ENCODE peak calls at places on chromosome X, in six cellular contexts. One of them, this sample, is unnamed.

GRCh38 chrX:47523713-47524166 is 37.3 kb upstream of the ARAF start:
- DNase-seq in NCI-H146: no peak
- DNase-seq in SJSA1: no peak
- DNase-seq in bronchial epithelial cell: no peak
- DNase-seq in activated B cell treated with CpG ODN at 0.5 μM for 24 hours: no peak
- DNase-seq in immature natural killer cell: no peak
- DNase-seq in this sample: no peak

GRCh38 chrX:15507005-15507404 is 6.4 kb downstream of the BMX start:
- DNase-seq in NCI-H146: no peak
- DNase-seq in SJSA1: no peak
- DNase-seq in bronchial epithelial cell: no peak
- DNase-seq in activated B cell treated with CpG ODN at 0.5 μM for 24 hours: no peak
- DNase-seq in immature natural killer cell: no peak
- DNase-seq in this sample: no peak

GRCh38 chrX:1496076-1496475 is 40.9 kb downstream of the P2RY8 start:
- DNase-seq in NCI-H146: no peak
- DNase-seq in SJSA1: no peak
- DNase-seq in bronchial epithelial cell: no peak
- DNase-seq in activated B cell treated with CpG ODN at 0.5 μM for 24 hours: no peak
- DNase-seq in immature natural killer cell: no peak
- DNase-seq in this sample: no peak

GRCh38 chrX:46686003-46686645 is 72.8 kb downstream of the SLC9A7 start:
- DNase-seq in NCI-H146: peak
- DNase-seq in SJSA1: peak
- DNase-seq in bronchial epithelial cell: peak
- DNase-seq in activated B cell treated with CpG ODN at 0.5 μM for 24 hours: no peak
- DNase-seq in immature natural killer cell: peak
- DNase-seq in this sample: peak

GRCh38 chrX:139850968-139851367 is 81.9 kb downstream of the ATP11C start:
- DNase-seq in NCI-H146: no peak
- DNase-seq in SJSA1: no peak
- DNase-seq in bronchial epithelial cell: no peak
- DNase-seq in activated B cell treated with CpG ODN at 0.5 μM for 24 hours: no peak
- DNase-seq in immature natural killer cell: no peak
- DNase-seq in this sample: no peak

GRCh38 chrX:66717926-66718325 is 79.0 kb upstream of the EDA2R start:
- DNase-seq in NCI-H146: no peak
- DNase-seq in SJSA1: no peak
- DNase-seq in bronchial epithelial cell: peak
- DNase-seq in activated B cell treated with CpG ODN at 0.5 μM for 24 hours: no peak
- DNase-seq in immature natural killer cell: no peak
- DNase-seq in this sample: no peak

GRCh38 chrX:6708041-6708440 is 173.1 kb upstream of the VCX3A start:
- DNase-seq in NCI-H146: no peak
- DNase-seq in SJSA1: no peak
- DNase-seq in bronchial epithelial cell: no peak
- DNase-seq in activated B cell treated with CpG ODN at 0.5 μM for 24 hours: no peak
- DNase-seq in immature natural killer cell: no peak
- DNase-seq in this sample: no peak

GRCh38 chrX:19909761-19910160 is 22.4 kb upstream of the SH3KBP1 start:
- DNase-seq in NCI-H146: no peak
- DNase-seq in SJSA1: no peak
- DNase-seq in bronchial epithelial cell: no peak
- DNase-seq in activated B cell treated with CpG ODN at 0.5 μM for 24 hours: no peak
- DNase-seq in immature natural killer cell: no peak
- DNase-seq in this sample: no peak

GRCh38 chrX:123138473-123138872 is 45.6 kb upstream of the GRIA3 start:
- DNase-seq in NCI-H146: no peak
- DNase-seq in SJSA1: no peak
- DNase-seq in bronchial epithelial cell: peak
- DNase-seq in activated B cell treated with CpG ODN at 0.5 μM for 24 hours: no peak
- DNase-seq in immature natural killer cell: no peak
- DNase-seq in this sample: no peak

GRCh38 chrX:153476628-153477027 is 6.3 kb upstream of the HAUS7 start:
- DNase-seq in NCI-H146: no peak
- DNase-seq in SJSA1: no peak
- DNase-seq in bronchial epithelial cell: no peak
- DNase-seq in activated B cell treated with CpG ODN at 0.5 μM for 24 hours: no peak
- DNase-seq in immature natural killer cell: no peak
- DNase-seq in this sample: no peak

GRCh38 chrX:10549280-10549679 is 71.1 kb downstream of the MID1 start:
- DNase-seq in NCI-H146: no peak
- DNase-seq in SJSA1: no peak
- DNase-seq in bronchial epithelial cell: no peak
- DNase-seq in activated B cell treated with CpG ODN at 0.5 μM for 24 hours: no peak
- DNase-seq in immature natural killer cell: no peak
- DNase-seq in this sample: no peak

GRCh38 chrX:101265869-101266428 is 25.2 kb downstream of the TAF7L start:
- DNase-seq in NCI-H146: no peak
- DNase-seq in SJSA1: peak
- DNase-seq in bronchial epithelial cell: peak
- DNase-seq in activated B cell treated with CpG ODN at 0.5 μM for 24 hours: no peak
- DNase-seq in immature natural killer cell: no peak
- DNase-seq in this sample: no peak

GRCh38 chrX:15946783-15947550 is 92.4 kb upstream of the AP1S2 start:
- DNase-seq in NCI-H146: no peak
- DNase-seq in SJSA1: peak
- DNase-seq in bronchial epithelial cell: peak
- DNase-seq in activated B cell treated with CpG ODN at 0.5 μM for 24 hours: no peak
- DNase-seq in immature natural killer cell: no peak
- DNase-seq in this sample: no peak

GRCh38 chrX:44317196-44317595 is 26.3 kb downstream of the EFHC2 start:
- DNase-seq in NCI-H146: no peak
- DNase-seq in SJSA1: no peak
- DNase-seq in bronchial epithelial cell: peak
- DNase-seq in activated B cell treated with CpG ODN at 0.5 μM for 24 hours: no peak
- DNase-seq in immature natural killer cell: no peak
- DNase-seq in this sample: no peak

GRCh38 chrX:131816551-131817136 is 206.5 kb upstream of the STK26 start:
- DNase-seq in NCI-H146: no peak
- DNase-seq in SJSA1: no peak
- DNase-seq in bronchial epithelial cell: no peak
- DNase-seq in activated B cell treated with CpG ODN at 0.5 μM for 24 hours: peak
- DNase-seq in immature natural killer cell: peak
- DNase-seq in this sample: no peak

GRCh38 chrX:30875957-30876356 is 13.1 kb downstream of the TAB3 start:
- DNase-seq in NCI-H146: no peak
- DNase-seq in SJSA1: no peak
- DNase-seq in bronchial epithelial cell: peak
- DNase-seq in activated B cell treated with CpG ODN at 0.5 μM for 24 hours: no peak
- DNase-seq in immature natural killer cell: no peak
- DNase-seq in this sample: no peak

This sample was measured in NCI-H748 treated with DMSO at 0.1 percent for 48 hours.